ENCODE peak calls at places on chromosomes 4 and X, in five cellular contexts. F, U, L, K and O are unnamed samples.

GRCh38 chr4:1598641-1599481 is 85.3 kb downstream of the FAM53A start:
- DNase-seq in F (no peak), U (no peak), L (no peak), K (no peak), O (no peak)

GRCh38 chrX:24175276-24175675 is 25.7 kb downstream of the ZFX start:
- DNase-seq in F (no peak), U (no peak), L (no peak), K (no peak), O (no peak)

GRCh38 chr4:177974461-177974860 is 532.2 kb upstream of the AGA start:
- DNase-seq in F (no peak), U (no peak), L (peak), K (no peak), O (no peak)

GRCh38 chr4:107824367-107825071 is at the start of gene SGMS2:
- DNase-seq in F (peak), U (peak), L (peak), K (peak), O (peak)

GRCh38 chr4:99856166-99856565 is 38.1 kb downstream of the LAMTOR3 start:
- DNase-seq in F (no peak), U (no peak), L (peak), K (no peak), O (no peak)

GRCh38 chr4:38774181-38774580 is 8.6 kb downstream of the TLR10 start:
- DNase-seq in F (no peak), U (no peak), L (no peak), K (no peak), O (no peak)

GRCh38 chrX:69179380-69179911 is 14.2 kb upstream of the PJA1 start:
- DNase-seq in F (peak), U (peak), L (no peak), K (no peak), O (peak)

GRCh38 chr4:155529197-155529596 is 137.5 kb upstream of the GUCY1A1 start:
- DNase-seq in F (no peak), U (no peak), L (peak), K (no peak), O (no peak)

GRCh38 chr4:38383646-38384121 is 280.3 kb upstream of the KLF3 start:
- DNase-seq in F (no peak), U (no peak), L (no peak), K (no peak), O (no peak)

GRCh38 chr4:36351082-36351666 is 69.8 kb downstream of the DTHD1 start:
- DNase-seq in F (peak), U (peak), L (no peak), K (peak), O (peak)

GRCh38 chr4:7557447-7557846 is 122.7 kb upstream of the PSAPL1 start:
- DNase-seq in F (no peak), U (no peak), L (peak), K (peak), O (no peak)

GRCh38 chr4:105471566-105472176 is 2.2 kb downstream of the PPA2 start:
- DNase-seq in F (peak), U (peak), L (peak), K (peak), O (peak)

GRCh38 chr4:149344436-149344835 is 471.2 kb downstream of the IQCM start:
- DNase-seq in F (no peak), U (no peak), L (peak), K (no peak), O (no peak)

GRCh38 chr4:106238819-106239420 is 77.1 kb downstream of the TBCK start:
- DNase-seq in F (no peak), U (no peak), L (peak), K (peak), O (peak)

GRCh38 chrX:123731258-123731986 is 1.4 kb downstream of the THOC2 start:
- DNase-seq in F (no peak), U (no peak), L (peak), K (no peak), O (no peak)

GRCh38 chr4:108483077-108483476 is 137.3 kb upstream of the RPL34 start:
- DNase-seq in F (no peak), U (no peak), L (peak), K (no peak), O (no peak)

GRCh38 chr4:11475871-11476270 is 47.2 kb upstream of the HS3ST1 start:
- DNase-seq in F (no peak), U (no peak), L (no peak), K (no peak), O (no peak)

GRCh38 chrX:119015407-119016242 is 41.2 kb downstream of the LONRF3 start:
- DNase-seq in F (no peak), U (no peak), L (peak), K (no peak), O (no peak)

GRCh38 chrX:44974462-44974861 is 101.5 kb downstream of the KDM6A start:
- DNase-seq in F (no peak), U (no peak), L (peak), K (no peak), O (no peak)

GRCh38 chr4:121375262-121375661 is 5.6 kb downstream of the QRFPR start:
- DNase-seq in F (no peak), U (no peak), L (peak), K (no peak), O (no peak)

GRCh38 chr4:7206856-7207567 is 14.7 kb downstream of the SORCS2 start:
- DNase-seq in F (no peak), U (peak), L (peak), K (no peak), O (no peak)

GRCh38 chr4:6500481-6501135 is 28.2 kb upstream of the PPP2R2C start:
- DNase-seq in F (no peak), U (no peak), L (no peak), K (no peak), O (no peak)

GRCh38 chr4:2290488-2290887 is 28.6 kb upstream of the MXD4 start:
- DNase-seq in F (no peak), U (no peak), L (no peak), K (no peak), O (no peak)

GRCh38 chr4:8323947-8324555 is 54.5 kb downstream of the HTRA3 start:
- DNase-seq in F (no peak), U (no peak), L (peak), K (no peak), O (no peak)

GRCh38 chr4:156832886-156833285 is 138.7 kb downstream of the PDGFC start:
- DNase-seq in F (no peak), U (no peak), L (no peak), K (no peak), O (no peak)

GRCh38 chr4:85928775-85929585 is 430.9 kb downstream of the MAPK10 start:
- DNase-seq in F (no peak), U (no peak), L (peak), K (peak), O (no peak)

GRCh38 chrX:68492583-68492982 is 6.3 kb upstream of the YIPF6 start:
- DNase-seq in F (no peak), U (no peak), L (no peak), K (no peak), O (no peak)